ENCODE peak calls at places on chromosomes 4 and X, in five cellular contexts. J, Q, A, O and Y are unnamed samples.

GRCh38 chr4:98778206-98778605 is 119.8 kb upstream of the TSPAN5 start:
- DNase-seq in J (no peak), Q (no peak), A (no peak), O (no peak), Y (no peak)

GRCh38 chrX:151871244-151871643 is 41.4 kb upstream of the MAGEA4 start:
- DNase-seq in J (no peak), Q (no peak), A (no peak), O (no peak), Y (no peak)

GRCh38 chr4:7332216-7333023 is 102.3 kb downstream of the PSAPL1 start:
- DNase-seq in J (no peak), Q (no peak), A (no peak), O (no peak), Y (no peak)

GRCh38 chr4:162586266-162586665 is 422.5 kb upstream of the FSTL5 start:
- DNase-seq in J (no peak), Q (no peak), A (no peak), O (no peak), Y (no peak)

GRCh38 chr4:88021824-88022223 is 14.4 kb downstream of the PKD2 start:
- DNase-seq in J (no peak), Q (no peak), A (no peak), O (no peak), Y (no peak)

GRCh38 chr4:104989363-104989762 is 157.3 kb upstream of the TET2 start:
- DNase-seq in J (no peak), Q (no peak), A (no peak), O (no peak), Y (no peak)

GRCh38 chr4:121898150-121898549 is 27.9 kb upstream of the BBS7 start:
- DNase-seq in J (peak; percentile 6), Q (no peak), A (no peak), O (peak; percentile 19), Y (no peak)

GRCh38 chr4:76723916-76724315 is 174.0 kb downstream of the SOWAHB start:
- DNase-seq in J (no peak), Q (no peak), A (no peak), O (no peak), Y (no peak)

GRCh38 chr4:75973770-75974169 is 17.0 kb downstream of the SDAD1 start:
- DNase-seq in J (no peak), Q (no peak), A (no peak), O (no peak), Y (no peak)

GRCh38 chr4:122481766-122482405 is 25.4 kb upstream of the IL2 start:
- DNase-seq in J (no peak), Q (no peak), A (no peak), O (no peak), Y (no peak)

GRCh38 chr4:124432500-124432899 is 280.0 kb downstream of the ANKRD50 start:
- DNase-seq in J (no peak), Q (no peak), A (no peak), O (no peak), Y (no peak)

GRCh38 chr4:24210332-24210902 is 320.6 kb upstream of the PPARGC1A start:
- DNase-seq in J (no peak), Q (peak; percentile 69), A (no peak), O (no peak), Y (peak; percentile 78)

GRCh38 chr4:186726150-186726439 is 2.4 kb upstream of the FAT1 start:
- DNase-seq in J (no peak), Q (no peak), A (no peak), O (no peak), Y (no peak)

GRCh38 chr4:38926917-38927316 is 59.3 kb downstream of the FAM114A1 start:
- DNase-seq in J (no peak), Q (no peak), A (no peak), O (no peak), Y (no peak)
- H3K36me3 ChIP-seq in J (no peaks in the 10 kb centered on the region), Q (peaks cover 84% of the 10 kb centered on the region), A (no peaks in the 10 kb centered on the region), O (no peaks in the 10 kb centered on the region), Y (peaks cover 90% of the 10 kb centered on the region)

GRCh38 chr4:79603681-79604080 is 195.7 kb upstream of the GK2 start:
- DNase-seq in J (peak; percentile 15), Q (no peak), A (no peak), O (peak; percentile 2), Y (no peak)

GRCh38 chr4:79597266-79597665 is 189.2 kb upstream of the GK2 start:
- DNase-seq in J (peak; percentile 15), Q (no peak), A (no peak), O (no peak), Y (no peak)

GRCh38 chr4:79598801-79599200 is 190.8 kb upstream of the GK2 start:
- DNase-seq in J (no peak), Q (no peak), A (no peak), O (no peak), Y (peak; percentile 63)

GRCh38 chr4:79599691-79600090 is 191.7 kb upstream of the GK2 start:
- DNase-seq in J (no peak), Q (no peak), A (no peak), O (no peak), Y (no peak)

GRCh38 chr4:79598214-79598613 is 190.2 kb upstream of the GK2 start:
- DNase-seq in J (no peak), Q (no peak), A (no peak), O (no peak), Y (no peak)
- H3K27ac ChIP-seq in J (no peak overlapping the region), Q (no peak overlapping the region), A (no peak overlapping the region), O (no peak overlapping the region), Y (peak overlapping the region; percentile 66)

GRCh38 chr4:28360681-28361080 is 1500.0 kb downstream of the STIM2 start:
- DNase-seq in J (no peak), Q (no peak), A (no peak), O (no peak), Y (no peak)

GRCh38 chr4:28354874-28355273 is 1494.2 kb downstream of the STIM2 start:
- DNase-seq in J (no peak), Q (no peak), A (no peak), O (no peak), Y (no peak)

GRCh38 chr4:28362169-28362568 is 1501.5 kb downstream of the STIM2 start:
- DNase-seq in J (no peak), Q (no peak), A (no peak), O (no peak), Y (no peak)

GRCh38 chr4:28357985-28358384 is 1497.3 kb downstream of the STIM2 start:
- DNase-seq in J (no peak), Q (no peak), A (no peak), O (no peak), Y (no peak)
- TF ChIP-seq CTCF in J (no peak), Q (no peak), A (no peak), O (no peak), Y (no peak)

GRCh38 chr4:55980725-55981124 is 32.0 kb downstream of the CEP135 start:
- DNase-seq in J (no peak), Q (no peak), A (no peak), O (no peak), Y (no peak)
- H3K36me3 ChIP-seq in J (peaks cover 26% of the 10 kb centered on the region), Q (peaks cover 17% of the 10 kb centered on the region), A (peaks cover 3% of the 10 kb centered on the region), O (peaks cover 98% of the 10 kb centered on the region), Y (no peaks in the 10 kb centered on the region)